ENCODE peak calls at places on chromosome X, in ten cellular contexts. B is GM23248; U is bronchial epithelial cell; F is WTC11; G is stimulated activated CD4-positive, alpha-beta T cell treated with anti-CD3 and anti-CD28 coated beads, Interleukin-2, amount 100 ng/mL, for 24 hours; L is NCI-H1105; C is stimulated activated CD8-positive, alpha-beta memory T cell treated with anti-CD3 and anti-CD28 coated beads, Interleukin-4, amount 100 ng/mL, for 4 hours; K is T-helper 9 cell; D is right cardiac atrium; Y is GM19239. O is an unnamed sample.

GRCh38 chrX:134734343-134735001 is 76.2 kb upstream of the PLAC1 start:
- DNase-seq in G (no peak), K (no peak), B (no peak), Y (no peak), U (no peak), F (no peak), D (no peak), L (peak; percentile 6), C (no peak), O (no peak)

GRCh38 chrX:1545776-1546408 is 8.9 kb upstream of the P2RY8 start:
- DNase-seq in K (no peak), U (no peak), C (no peak), G (no peak), F (no peak), L (no peak), B (no peak), Y (no peak), D (no peak), O (no peak)

GRCh38 chrX:72624194-72624593 is 51.6 kb upstream of the HDAC8 start:
- DNase-seq in F (no peak), D (no peak), K (no peak), C (no peak), B (no peak), G (no peak), L (no peak), U (no peak), Y (no peak), O (no peak)

GRCh38 chrX:37872303-37872655 is 24.9 kb upstream of the DYNLT3 start:
- DNase-seq in G (no peak), L (no peak), K (no peak), F (no peak), U (no peak), D (no peak), B (no peak), Y (no peak), C (no peak), O (no peak)

GRCh38 chrX:71514367-71515038 is 18.4 kb upstream of the OGT start:
- DNase-seq in U (no peak), L (no peak), G (no peak), B (peak; percentile 0), D (no peak), F (no peak), Y (no peak), K (peak; percentile 7), C (no peak), O (no peak)

GRCh38 chrX:16240231-16240905 is 73.1 kb downstream of the MAGEB17 start:
- DNase-seq in D (no peak), G (no peak), L (no peak), C (no peak), K (no peak), U (peak; percentile 66), Y (no peak), F (no peak), B (no peak), O (no peak)

GRCh38 chrX:44675364-44676024 is 132.8 kb upstream of the FUNDC1 start:
- DNase-seq in L (peak; percentile 85), D (peak; percentile 48), C (no peak), Y (no peak), K (no peak), U (peak; percentile 96), B (peak; percentile 91), F (no peak), G (no peak), O (peak; percentile 81)

GRCh38 chrX:101287402-101287801 is 3.7 kb downstream of the TAF7L start:
- DNase-seq in U (peak; percentile 43), B (peak; percentile 49), F (no peak), D (no peak), Y (peak; percentile 4), L (peak; percentile 1), G (no peak), K (no peak), C (no peak), O (no peak)

GRCh38 chrX:115362334-115363095 is 73.0 kb downstream of the LUZP4 start:
- DNase-seq in D (no peak), L (no peak), C (no peak), K (no peak), F (no peak), G (no peak), B (peak; percentile 20), Y (no peak), U (no peak), O (no peak)

GRCh38 chrX:9071031-9071650 is 37.2 kb upstream of the FAM9B start:
- DNase-seq in B (peak; percentile 60), C (no peak), U (no peak), D (no peak), Y (no peak), L (no peak), K (no peak), G (no peak), F (no peak), O (no peak)

O was measured in NCI-H2171.